ENCODE peak calls at places on chromosomes 13 and 19, in seven cellular contexts. T is adrenal gland; B is dorsolateral prefrontal cortex; X is effector CD4-positive, alpha-beta T cell; J is RCC 7860; P is hepatocyte; O is neural progenitor cell. A is an unnamed sample.

GRCh38 chr13:51230473-51231105 is 8.4 kb downstream of the FAM124A start:
- DNase-seq in T (peak), B (no peak), X (no peak), J (no peak), P (peak), O (no peak), A (peak)

GRCh38 chr19:30846102-30846501 is 473.9 kb downstream of the ZNF536 start:
- DNase-seq in T (no peak), B (no peak), X (no peak), J (no peak), P (no peak), O (no peak), A (no peak)

GRCh38 chr13:19153782-19154450 is 27.7 kb downstream of the TUBA3C start:
- DNase-seq in T (no peak), B (no peak), X (no peak), J (no peak), P (no peak), O (no peak), A (peak)

GRCh38 chr13:48731957-48732569 is 78.3 kb downstream of the CYSLTR2 start:
- DNase-seq in T (peak), B (no peak), X (peak), J (no peak), P (peak), O (peak), A (peak)

GRCh38 chr13:35389535-35389934 is 87.0 kb downstream of the MAB21L1 start:
- DNase-seq in T (no peak), B (no peak), X (no peak), J (no peak), P (no peak), O (no peak), A (no peak)

GRCh38 chr19:4896372-4896771 is 6.3 kb downstream of the ARRDC5 start:
- DNase-seq in T (peak), B (no peak), X (no peak), J (peak), P (no peak), O (no peak), A (no peak)

GRCh38 chr19:41700381-41701195 is 7.8 kb upstream of the CEACAM5 start:
- DNase-seq in T (no peak), B (no peak), X (no peak), J (no peak), P (no peak), O (no peak), A (no peak)

GRCh38 chr19:55640043-55640576 is 692 bp upstream of the ZNF580 start:
- DNase-seq in T (peak), B (peak), X (peak), J (no peak), P (no peak), O (peak), A (peak)

GRCh38 chr13:40758811-40759210 is 12.2 kb downstream of the MRPS31 start:
- DNase-seq in T (no peak), B (no peak), X (no peak), J (no peak), P (no peak), O (no peak), A (no peak)

GRCh38 chr19:737591-738093 is 13.3 kb upstream of the MISP start:
- DNase-seq in T (no peak), B (peak), X (peak), J (no peak), P (peak), O (peak), A (no peak)

GRCh38 chr13:42593719-42594012 is 19.7 kb downstream of the TNFSF11 start:
- DNase-seq in T (no peak), B (no peak), X (no peak), J (no peak), P (no peak), O (no peak), A (no peak)

GRCh38 chr13:92806215-92806614 is 420.4 kb upstream of the GPC6 start:
- DNase-seq in T (no peak), B (no peak), X (no peak), J (peak), P (no peak), O (no peak), A (no peak)

GRCh38 chr19:45767881-45768643 is 990 bp downstream of the SIX5 start:
- DNase-seq in T (peak), B (no peak), X (no peak), J (peak), P (peak), O (peak), A (peak)

GRCh38 chr19:13031917-13032623 is 36.8 kb downstream of the NFIX start:
- DNase-seq in T (no peak), B (no peak), X (no peak), J (no peak), P (no peak), O (peak), A (no peak)

GRCh38 chr19:5953680-5954213 is 24.2 kb downstream of the RANBP3 start:
- DNase-seq in T (peak), B (no peak), X (no peak), J (no peak), P (no peak), O (no peak), A (no peak)

GRCh38 chr13:41007359-41008118 is 11.6 kb downstream of the ELF1 start:
- DNase-seq in T (no peak), B (no peak), X (no peak), J (no peak), P (no peak), O (peak), A (no peak)

GRCh38 chr19:1473424-1473851 is 5.6 kb downstream of the C19orf25 start:
- DNase-seq in T (no peak), B (no peak), X (no peak), J (no peak), P (no peak), O (no peak), A (no peak)

GRCh38 chr19:36331353-36332228 is 47.4 kb downstream of the ZFP14 start:
- DNase-seq in T (peak), B (peak), X (peak), J (peak), P (peak), O (peak), A (peak)

GRCh38 chr13:109383683-109384082 is 402.7 kb downstream of the IRS2 start:
- DNase-seq in T (no peak), B (no peak), X (no peak), J (no peak), P (peak), O (no peak), A (no peak)

GRCh38 chr19:6740589-6741348 is 1.3 kb downstream of the TRIP10 start:
- DNase-seq in T (peak), B (no peak), X (peak), J (no peak), P (peak), O (peak), A (peak)

GRCh38 chr19:39247701-39248664 is 673 bp downstream of the IFNL4 start:
- DNase-seq in T (no peak), B (peak), X (no peak), J (no peak), P (peak), O (peak), A (no peak)

GRCh38 chr13:90933097-90933826 is 414.2 kb upstream of the MIR17HG start:
- DNase-seq in T (no peak), B (no peak), X (no peak), J (peak), P (no peak), O (no peak), A (no peak)

GRCh38 chr19:41239363-41239762 is 20.3 kb downstream of the AXL start:
- DNase-seq in T (no peak), B (no peak), X (no peak), J (no peak), P (no peak), O (no peak), A (no peak)

GRCh38 chr19:1237027-1237659 is 662 bp downstream of the CBARP start:
- DNase-seq in T (no peak), B (no peak), X (no peak), J (no peak), P (peak), O (peak), A (no peak)

GRCh38 chr13:64912141-64912540 is 2318.0 kb downstream of the PCDH9 start:
- DNase-seq in T (no peak), B (no peak), X (no peak), J (peak), P (no peak), O (no peak), A (no peak)

GRCh38 chr19:49149652-49150105 is 5.5 kb downstream of the HRC start:
- DNase-seq in T (peak), B (peak), X (no peak), J (peak), P (peak), O (peak), A (peak)

GRCh38 chr19:10270616-10271394 is at the start of gene ICAM1:
- DNase-seq in T (peak), B (no peak), X (peak), J (peak), P (peak), O (peak), A (peak)

GRCh38 chr19:10132848-10133350 is 13.2 kb upstream of the EIF3G start:
- DNase-seq in T (no peak), B (no peak), X (no peak), J (no peak), P (no peak), O (no peak), A (no peak)

GRCh38 chr13:43368003-43368402 is 344.6 kb downstream of the DNAJC15 start:
- DNase-seq in T (no peak), B (no peak), X (no peak), J (no peak), P (peak), O (no peak), A (no peak)

A was measured in testis.